ENCODE peak calls at places on chromosome 4, in ten cellular contexts. Q is AG09309, E is suprapubic skin, W is NB4, F is GM23338, V is AG04450, H is left ventricle myocardium inferior, O is ovary, I is GM23248, Y is neural progenitor cell. A is an unnamed sample.

GRCh38 chr4:15385928-15386327 is 41.9 kb upstream of the C1QTNF7 start:
- DNase-seq in Q (no peak), E (peak), W (no peak), F (no peak), V (no peak), H (peak), O (peak), I (no peak), Y (no peak), A (no peak)

GRCh38 chr4:62377245-62377644 is 1177.1 kb downstream of the ADGRL3 start:
- DNase-seq in Q (no peak), E (no peak), W (no peak), F (no peak), V (no peak), H (no peak), O (no peak), I (no peak), Y (no peak), A (no peak)

GRCh38 chr4:63315651-63316050 is 1093.6 kb downstream of the TECRL start:
- DNase-seq in Q (no peak), E (no peak), W (no peak), F (no peak), V (no peak), H (no peak), O (no peak), I (no peak), Y (no peak), A (no peak)

GRCh38 chr4:93063325-93063724 is 759.6 kb downstream of the GRID2 start:
- DNase-seq in Q (no peak), E (no peak), W (no peak), F (no peak), V (no peak), H (no peak), O (no peak), I (no peak), Y (no peak), A (no peak)

GRCh38 chr4:12488672-12489071 is 995.5 kb downstream of the RAB28 start:
- DNase-seq in Q (no peak), E (no peak), W (no peak), F (peak), V (no peak), H (peak), O (no peak), I (no peak), Y (no peak), A (no peak)

GRCh38 chr4:134632056-134632455 is 430.5 kb upstream of the PABPC4L start:
- DNase-seq in Q (no peak), E (no peak), W (no peak), F (no peak), V (no peak), H (no peak), O (no peak), I (no peak), Y (no peak), A (no peak)

GRCh38 chr4:10185518-10186227 is 69.1 kb upstream of the WDR1 start:
- DNase-seq in Q (no peak), E (no peak), W (no peak), F (no peak), V (no peak), H (no peak), O (no peak), I (no peak), Y (no peak), A (no peak)

GRCh38 chr4:26766142-26766541 is 94.5 kb upstream of the STIM2 start:
- DNase-seq in Q (no peak), E (no peak), W (peak), F (no peak), V (no peak), H (no peak), O (no peak), I (no peak), Y (no peak), A (no peak)

GRCh38 chr4:169663894-169664293 is 43.5 kb downstream of the CLCN3 start:
- DNase-seq in Q (no peak), E (no peak), W (no peak), F (no peak), V (no peak), H (no peak), O (no peak), I (no peak), Y (peak), A (peak)

GRCh38 chr4:89469930-89470375 is 162.4 kb upstream of the GPRIN3 start:
- DNase-seq in Q (peak), E (no peak), W (peak), F (no peak), V (peak), H (no peak), O (no peak), I (peak), Y (no peak), A (peak)

GRCh38 chr4:68271851-68272756 is 26.6 kb upstream of the TMPRSS11B start:
- DNase-seq in Q (peak), E (no peak), W (peak), F (peak), V (peak), H (no peak), O (no peak), I (peak), Y (peak), A (peak)
- H3K4me3 ChIP-seq in Q (peak), E (no peak), W (no peak), F (peak), V (peak), H (peak), O (no peak), I (peak), Y (peak), A (peak)

GRCh38 chr4:143517764-143518163 is 4.3 kb downstream of the SMARCA5 start:
- DNase-seq in Q (no peak), E (no peak), W (no peak), F (no peak), V (no peak), H (no peak), O (no peak), I (no peak), Y (no peak), A (no peak)

GRCh38 chr4:143514432-143514831 is 930 bp downstream of the SMARCA5 start:
- DNase-seq in Q (no peak), E (peak), W (peak), F (peak), V (no peak), H (peak), O (peak), I (peak), Y (peak), A (peak)

GRCh38 chr4:143512978-143513313 is 556 bp upstream of the SMARCA5 start:
- DNase-seq in Q (no peak), E (no peak), W (no peak), F (no peak), V (no peak), H (no peak), O (no peak), I (no peak), Y (no peak), A (no peak)

GRCh38 chr4:143513314-143514211 is at the start of gene SMARCA5:
- DNase-seq in Q (peak), E (peak), W (peak), F (peak), V (peak), H (peak), O (peak), I (peak), Y (peak), A (peak)

GRCh38 chr4:143515905-143516304 is 2.4 kb downstream of the SMARCA5 start:
- DNase-seq in Q (no peak), E (no peak), W (no peak), F (no peak), V (no peak), H (no peak), O (no peak), I (no peak), Y (no peak), A (no peak)
- H3K4me3 ChIP-seq in Q (no peak), E (peak), W (peak), F (peak), V (peak), H (peak), O (peak), I (peak), Y (peak), A (peak)

DNA sequence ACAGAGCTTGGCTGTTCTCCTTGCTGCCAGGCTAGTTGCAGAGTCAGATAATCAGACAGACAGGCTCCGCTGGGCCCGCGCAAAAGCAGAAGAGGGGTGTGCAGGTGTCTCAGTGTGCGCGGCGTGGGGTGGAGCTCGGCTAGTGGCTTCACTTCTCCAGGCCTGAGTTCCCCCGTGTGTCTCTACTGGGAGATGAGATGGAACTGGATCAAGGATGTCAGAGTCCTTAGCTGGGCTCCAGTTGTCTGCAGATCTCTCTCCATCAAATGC is 21.1 kb downstream of the HTRA3 start:
- DNase-seq in Q (no peak), E (peak), W (no peak), F (no peak), V (no peak), H (no peak), O (peak), I (no peak), Y (no peak), A (no peak)
- H3K4me3 ChIP-seq in Q (no peak), E (no peak), W (no peak), F (no peak), V (no peak), H (no peak), O (no peak), I (no peak), Y (no peak), A (no peak)

GRCh38 chr4:163612762-163613161 is 118.3 kb downstream of the TMA16 start:
- DNase-seq in Q (no peak), E (no peak), W (no peak), F (no peak), V (no peak), H (no peak), O (no peak), I (no peak), Y (no peak), A (no peak)

GRCh38 chr4:163609046-163609445 is 114.6 kb downstream of the TMA16 start:
- DNase-seq in Q (no peak), E (no peak), W (no peak), F (no peak), V (no peak), H (no peak), O (no peak), I (no peak), Y (no peak), A (no peak)

GRCh38 chr4:163611172-163611571 is 116.7 kb downstream of the TMA16 start:
- DNase-seq in Q (no peak), E (no peak), W (peak), F (no peak), V (no peak), H (no peak), O (no peak), I (no peak), Y (no peak), A (no peak)

GRCh38 chr4:163611784-163612445 is 117.4 kb downstream of the TMA16 start:
- DNase-seq in Q (no peak), E (no peak), W (no peak), F (no peak), V (no peak), H (no peak), O (no peak), I (no peak), Y (no peak), A (no peak)

GRCh38 chr4:163610642-163611041 is 116.2 kb downstream of the TMA16 start:
- DNase-seq in Q (no peak), E (no peak), W (no peak), F (peak), V (no peak), H (no peak), O (no peak), I (no peak), Y (peak), A (no peak)
- H3K4me3 ChIP-seq in Q (no peak), E (peak), W (no peak), F (no peak), V (no peak), H (peak), O (no peak), I (no peak), Y (no peak), A (no peak)

GRCh38 chr4:76210502-76210901 is 3.1 kb downstream of the SCARB2 start:
- DNase-seq in Q (no peak), E (no peak), W (peak), F (no peak), V (no peak), H (no peak), O (no peak), I (peak), Y (no peak), A (no peak)
- H3K4me3 ChIP-seq in Q (no peak), E (peak), W (no peak), F (no peak), V (peak), H (peak), O (no peak), I (peak), Y (no peak), A (no peak)